ENCODE peak calls at places on chromosomes 3 and 15, in four cellular contexts. Q is A549, E is K562, M is esophagus muscularis mucosa. X is an unnamed sample.

GRCh38 chr15:63971427-63971805 is 74.9 kb downstream of the DAPK2 start:
- DNase-seq in Q (no peak), M (no peak), E (peak; percentile 73), X (no peak)

GRCh38 chr3:59245879-59246501 is 196.2 kb upstream of the CFAP20DC start:
- DNase-seq in M (no peak), Q (no peak), E (peak; percentile 3), X (no peak)

GRCh38 chr3:134694946-134695543 is 44.2 kb upstream of the KY start:
- DNase-seq in M (no peak), Q (no peak), E (no peak), X (no peak)

GRCh38 chr15:74383286-74383685 is 15.8 kb upstream of the CYP11A1 start:
- DNase-seq in Q (no peak), E (no peak), M (no peak), X (no peak)

GRCh38 chr15:64096486-64097431 is 977 bp downstream of the SNX1 start:
- DNase-seq in E (peak; percentile 52), M (no peak), Q (peak; percentile 57), X (no peak)

GRCh38 chr3:114178770-114179368 is at the start of gene DRD3:
- DNase-seq in Q (no peak), M (no peak), E (peak; percentile 21), X (no peak)

GRCh38 chr3:149020839-149021252 is 29.5 kb downstream of the GYG1 start:
- DNase-seq in M (no peak), Q (no peak), E (no peak), X (no peak)

GRCh38 chr15:85380860-85381535 is 595 bp downstream of the AKAP13 start:
- DNase-seq in E (no peak), M (peak; percentile 79), Q (peak; percentile 48), X (peak; percentile 75)

GRCh38 chr3:72903004-72903403 is 15.2 kb downstream of the GXYLT2 start:
- DNase-seq in M (no peak), Q (peak; percentile 64), E (no peak), X (no peak)

GRCh38 chr15:21262851-21263400 is 177.4 kb downstream of the POTEB3 start:
- DNase-seq in E (peak; percentile 34), M (no peak), Q (no peak), X (no peak)

GRCh38 chr3:141644931-141645330 is 93.2 kb upstream of the RNF7 start:
- DNase-seq in E (peak; percentile 82), Q (peak; percentile 47), M (no peak), X (peak; percentile 80)

GRCh38 chr3:37054370-37054769 is 61.1 kb downstream of the MLH1 start:
- DNase-seq in E (peak; percentile 42), M (no peak), Q (peak; percentile 21), X (no peak)

GRCh38 chr3:173440431-173440990 is 43.0 kb downstream of the NLGN1 start:
- DNase-seq in M (no peak), Q (no peak), E (no peak), X (no peak)

GRCh38 chr15:90730290-90730689 is 13.1 kb downstream of the BLM start:
- DNase-seq in M (no peak), Q (no peak), E (no peak), X (no peak)

GRCh38 chr15:71691322-71691699 is 119.0 kb upstream of the NR2E3 start:
- DNase-seq in M (peak; percentile 62), E (no peak), Q (no peak), X (no peak)

GRCh38 chr3:71397046-71397445 is 186.5 kb downstream of the FOXP1 start:
- DNase-seq in E (peak; percentile 77), Q (peak; percentile 31), M (no peak), X (no peak)

GRCh38 chr15:79886119-79886518 is 10.7 kb downstream of the MTHFS start:
- DNase-seq in M (no peak), Q (no peak), E (no peak), X (no peak)

GRCh38 chr3:149180057-149180573 is 41.5 kb downstream of the CP start:
- DNase-seq in Q (peak; percentile 93), E (peak; percentile 88), M (peak; percentile 97), X (peak; percentile 89)

GRCh38 chr3:117746091-117746490 is 1036.5 kb downstream of the TUSC7 start:
- DNase-seq in M (no peak), E (no peak), Q (no peak), X (no peak)

GRCh38 chr3:25854635-25855034 is 64.7 kb downstream of the OXSM start:
- DNase-seq in E (peak; percentile 34), M (no peak), Q (peak; percentile 16), X (no peak)

GRCh38 chr15:31606942-31607497 is 280.4 kb downstream of the KLF13 start:
- DNase-seq in M (no peak), E (no peak), Q (no peak), X (no peak)

GRCh38 chr3:69869643-69870042 is 129.9 kb upstream of the SAMMSON start:
- DNase-seq in M (no peak), Q (no peak), E (peak; percentile 28), X (no peak)

GRCh38 chr3:69865920-69866679 is 126.8 kb downstream of the MITF start:
- DNase-seq in Q (no peak), E (peak; percentile 60), M (no peak), X (no peak)

GRCh38 chr3:69866988-69867720 is 127.9 kb downstream of the MITF start:
- DNase-seq in E (no peak), Q (no peak), M (no peak), X (no peak)

GRCh38 chr3:69869021-69869420 is 129.8 kb downstream of the MITF start:
- DNase-seq in E (no peak), Q (no peak), M (no peak), X (no peak)

GRCh38 chr3:69867941-69868505 is 128.8 kb downstream of the MITF start:
- DNase-seq in E (no peak), Q (no peak), M (no peak), X (no peak)
- H3K4me3 ChIP-seq in E (no peak overlapping the region), Q (peak overlapping the region; percentile 45), M (no peak overlapping the region), X (no peak overlapping the region)

GRCh38 chr3:49022751-49023171 is 840 bp downstream of the NDUFAF3 start:
- DNase-seq in Q (no peak), E (no peak), M (no peak), X (peak; percentile 65)

GRCh38 chr3:49021213-49021812 is 608 bp upstream of the NDUFAF3 start:
- DNase-seq in E (peak; percentile 98), Q (peak; percentile 71), M (peak; percentile 100), X (peak; percentile 100)

GRCh38 chr3:49020335-49021212 is 1.3 kb upstream of the NDUFAF3 start:
- DNase-seq in M (no peak), Q (no peak), E (peak; percentile 56), X (peak; percentile 87)

GRCh38 chr3:49023775-49024174 is 1.9 kb downstream of the NDUFAF3 start:
- DNase-seq in Q (no peak), M (no peak), E (no peak), X (no peak)

GRCh38 chr3:49021813-49022720 is at the start of gene NDUFAF3:
- DNase-seq in Q (peak; percentile 63), M (peak; percentile 95), E (peak; percentile 91), X (peak; percentile 96)
- TF ChIP-seq EP300 in Q (no peak), M (no peak), E (no peak), X (no peak)

GRCh38 chr3:169864270-169864669 is 5.5 kb downstream of the LRRC31 start:
- DNase-seq in E (no peak), Q (no peak), M (no peak), X (no peak)

GRCh38 chr3:169867584-169868211 is 2.0 kb downstream of the LRRC31 start:
- DNase-seq in Q (no peak), M (no peak), E (no peak), X (no peak)

GRCh38 chr3:169865176-169865800 is 4.4 kb downstream of the LRRC31 start:
- DNase-seq in E (no peak), Q (no peak), M (no peak), X (no peak)

GRCh38 chr3:169861871-169862270 is 7.9 kb downstream of the LRRC31 start:
- DNase-seq in M (no peak), E (no peak), Q (no peak), X (no peak)

DNA sequence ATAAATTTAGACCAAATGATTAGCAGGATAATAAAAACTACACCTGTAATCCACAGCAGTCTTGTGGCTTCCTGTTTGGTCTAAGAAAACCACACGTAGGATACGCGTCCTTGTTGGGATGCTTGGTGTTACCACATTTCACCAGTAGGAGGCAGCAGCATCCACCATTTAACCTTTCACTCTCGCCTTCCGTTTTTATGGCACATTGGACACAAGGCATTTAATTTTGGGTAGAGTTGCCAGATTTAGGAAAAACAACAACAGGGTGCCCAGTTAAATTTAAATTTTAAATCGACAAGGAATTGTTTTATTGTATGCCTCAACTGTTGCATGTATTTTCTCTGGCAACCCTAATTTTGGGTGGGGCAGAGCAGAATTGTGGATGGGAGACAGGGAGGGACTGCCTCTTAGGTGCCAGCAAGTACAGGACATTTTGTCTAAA is 6.3 kb downstream of the LRRC31 start:
- DNase-seq in M (no peak), E (peak; percentile 86), Q (peak; percentile 55), X (no peak)
- H3K4me3 ChIP-seq in M (no peak overlapping the region), E (no peak overlapping the region), Q (no peak overlapping the region), X (no peak overlapping the region)

GRCh38 chr15:58551764-58552504 is 120.1 kb downstream of the LIPC start:
- DNase-seq in Q (no peak), M (no peak), E (peak; percentile 77), X (no peak)
- TF ChIP-seq EP300 in Q (no peak), M (no peak), E (peak; percentile 58), X (no peak)

GRCh38 chr3:86986666-86987420 is 4.1 kb downstream of the VGLL3 start:
- DNase-seq in E (no peak), M (no peak), Q (no peak), X (no peak)
- H3K4me3 ChIP-seq in E (no peak overlapping the region), M (peak overlapping the region; percentile 73), Q (no peak overlapping the region), X (peak overlapping the region; percentile 70)

X was measured in suprapubic skin.